ENCODE peak calls at places on chromosomes 3 and 15, in six cellular contexts. P is IMR-90, Q is trophoblast cell, H is mesendoderm, C is mesenchymal stem cell, U is H9. R is an unnamed sample.
A peak's percentile ranks its signal among the peaks of the same experiment; 100 is the strongest.

GRCh38 chr3:71537211-71537611 is 46.3 kb downstream of the FOXP1 start:
- DNase-seq in U (no peak), H (no peak), Q (peak; percentile 78), C (peak; percentile 97), P (peak; percentile 96), R (peak; percentile 21)

GRCh38 chr3:197154-197855 is 742 bp downstream of the CHL1 start:
- DNase-seq in U (peak; percentile 66), P (no peak), H (peak; percentile 19), C (no peak), Q (no peak), R (peak; percentile 40)

GRCh38 chr15:87860743-87861142 is 395.8 kb downstream of the NTRK3 start:
- DNase-seq in C (no peak), H (no peak), Q (no peak), U (no peak), P (no peak), R (no peak)

GRCh38 chr15:101813803-101814534 is 2.0 kb downstream of the OR4F15 start:
- DNase-seq in U (no peak), C (peak; percentile 84), H (no peak), Q (no peak), P (peak; percentile 88), R (no peak)

GRCh38 chr3:149342413-149343340 is 9.2 kb upstream of the TM4SF18 start:
- DNase-seq in C (peak; percentile 82), Q (no peak), H (no peak), U (no peak), P (peak; percentile 94), R (no peak)

GRCh38 chr15:62475595-62475994 is 310.5 kb upstream of the C2CD4B start:
- DNase-seq in H (no peak), U (no peak), Q (no peak), C (no peak), P (no peak), R (no peak)

GRCh38 chr3:113531826-113532697 is at the start of gene SIDT1:
- DNase-seq in P (no peak), C (peak; percentile 34), H (peak; percentile 10), U (peak; percentile 42), Q (no peak), R (peak; percentile 21)

GRCh38 chr15:73822998-73823397 is 50.4 kb upstream of the TBC1D21 start:
- DNase-seq in Q (no peak), H (peak; percentile 46), C (peak; percentile 34), P (peak; percentile 43), U (no peak), R (peak; percentile 32)

GRCh38 chr3:54914180-54914579 is 13.7 kb downstream of the LRTM1 start:
- DNase-seq in P (no peak), Q (no peak), U (no peak), H (no peak), C (no peak), R (no peak)

GRCh38 chr3:172218350-172219323 is 179.3 kb downstream of the FNDC3B start:
- DNase-seq in H (peak; percentile 57), C (peak; percentile 68), P (peak; percentile 29), U (no peak), Q (no peak), R (no peak)

GRCh38 chr15:78317145-78317836 is 17.9 kb upstream of the SKIC8 start:
- DNase-seq in H (no peak), U (no peak), P (no peak), Q (peak; percentile 22), C (peak; percentile 9), R (no peak)

GRCh38 chr3:188776447-188776846 is 395.3 kb upstream of the TPRG1 start:
- DNase-seq in H (peak; percentile 28), U (no peak), C (no peak), P (peak; percentile 21), Q (no peak), R (no peak)

GRCh38 chr15:66673410-66674322 is 28.4 kb upstream of the SMAD6 start:
- DNase-seq in P (no peak), U (peak; percentile 94), C (peak; percentile 60), H (peak; percentile 93), Q (no peak), R (peak; percentile 60)

GRCh38 chr15:66865622-66866611 is 163.9 kb downstream of the SMAD6 start:
- DNase-seq in Q (peak; percentile 92), C (no peak), H (peak; percentile 86), P (no peak), U (peak; percentile 20), R (no peak)

GRCh38 chr3:99747915-99748314 is 69.7 kb upstream of the CMSS1 start:
- DNase-seq in P (peak; percentile 32), U (no peak), C (peak; percentile 46), Q (peak; percentile 2), H (peak; percentile 25), R (peak; percentile 5)

GRCh38 chr3:141426404-141427034 is 58.2 kb downstream of the ZBTB38 start:
- DNase-seq in U (no peak), C (peak; percentile 84), P (peak; percentile 79), Q (no peak), H (peak; percentile 52), R (no peak)

GRCh38 chr3:129614435-129614834 is 8.0 kb upstream of the PLXND1 start:
- DNase-seq in Q (no peak), U (no peak), P (no peak), C (no peak), H (no peak), R (no peak)

GRCh38 chr3:69505770-69506407 is 120.0 kb upstream of the FRMD4B start:
- DNase-seq in C (peak; percentile 44), H (peak; percentile 93), P (no peak), U (no peak), Q (peak; percentile 28), R (no peak)

GRCh38 chr15:39700301-39700700 is 82.3 kb downstream of the FSIP1 start:
- DNase-seq in Q (no peak), H (no peak), U (no peak), P (no peak), C (no peak), R (no peak)

GRCh38 chr3:58388550-58389061 is 45.0 kb downstream of the PDHB start:
- DNase-seq in H (peak; percentile 51), Q (no peak), C (peak; percentile 77), P (peak; percentile 81), U (no peak), R (no peak)

GRCh38 chr3:58387650-58388546 is 45.7 kb downstream of the PDHB start:
- DNase-seq in P (no peak), Q (no peak), C (peak; percentile 14), H (no peak), U (no peak), R (no peak)

GRCh38 chr3:58394339-58394738 is 39.3 kb downstream of the PDHB start:
- DNase-seq in Q (no peak), U (no peak), H (no peak), P (no peak), C (no peak), R (no peak)

GRCh38 chr3:58392191-58392590 is 41.4 kb downstream of the PDHB start:
- DNase-seq in P (no peak), U (no peak), H (no peak), Q (no peak), C (peak; percentile 34), R (no peak)

GRCh38 chr3:58391156-58391865 is 42.3 kb downstream of the PDHB start:
- DNase-seq in U (no peak), C (peak; percentile 54), P (peak; percentile 15), Q (no peak), H (no peak), R (no peak)
- H3K4me2 ChIP-seq in U (no peak overlapping the region), C (no peak overlapping the region), P (no peak overlapping the region), Q (no peak overlapping the region), H (no peak overlapping the region), R (no peak overlapping the region)

DNA sequence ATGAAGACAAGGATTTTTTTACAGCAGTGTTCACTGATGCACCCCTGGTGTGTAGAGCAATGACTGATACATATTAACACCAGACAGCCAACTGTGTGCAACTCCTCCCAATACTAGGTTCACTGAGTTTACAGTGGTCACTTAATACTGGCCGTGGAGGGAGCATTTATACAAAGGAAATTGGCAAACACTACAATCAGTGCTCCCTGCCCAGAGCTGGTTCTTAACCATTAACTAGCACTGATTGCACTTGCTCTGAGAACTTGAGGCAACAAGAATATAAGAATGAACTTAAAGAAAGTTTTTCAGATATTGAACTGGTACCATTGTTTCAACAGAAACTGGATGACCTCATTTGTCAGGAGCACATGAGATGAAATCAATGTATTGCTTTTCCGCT is 110.6 kb downstream of the MAGI1 start:
- DNase-seq in C (no peak), P (no peak), Q (no peak), U (no peak), H (no peak), R (no peak)
- H3K18ac ChIP-seq in C (no peak overlapping the region), P (no peak overlapping the region), Q (no peak overlapping the region), U (no peak overlapping the region), H (no peak overlapping the region), R (no peak overlapping the region)

GRCh38 chr3:127674099-127674792 is 1.5 kb downstream of the ABTB1 start:
- DNase-seq in U (no peak), Q (no peak), C (no peak), P (no peak), H (no peak), R (no peak)

GRCh38 chr3:127673191-127674098 is 693 bp downstream of the ABTB1 start:
- DNase-seq in C (peak; percentile 68), H (no peak), Q (peak; percentile 50), P (peak; percentile 57), U (peak; percentile 39), R (no peak)

GRCh38 chr3:127670761-127671522 is 1.8 kb upstream of the ABTB1 start:
- DNase-seq in Q (no peak), U (no peak), C (no peak), P (no peak), H (no peak), R (no peak)

GRCh38 chr3:127671523-127672428 is 976 bp upstream of the ABTB1 start:
- DNase-seq in C (no peak), P (no peak), H (no peak), Q (no peak), U (no peak), R (no peak)

DNA sequence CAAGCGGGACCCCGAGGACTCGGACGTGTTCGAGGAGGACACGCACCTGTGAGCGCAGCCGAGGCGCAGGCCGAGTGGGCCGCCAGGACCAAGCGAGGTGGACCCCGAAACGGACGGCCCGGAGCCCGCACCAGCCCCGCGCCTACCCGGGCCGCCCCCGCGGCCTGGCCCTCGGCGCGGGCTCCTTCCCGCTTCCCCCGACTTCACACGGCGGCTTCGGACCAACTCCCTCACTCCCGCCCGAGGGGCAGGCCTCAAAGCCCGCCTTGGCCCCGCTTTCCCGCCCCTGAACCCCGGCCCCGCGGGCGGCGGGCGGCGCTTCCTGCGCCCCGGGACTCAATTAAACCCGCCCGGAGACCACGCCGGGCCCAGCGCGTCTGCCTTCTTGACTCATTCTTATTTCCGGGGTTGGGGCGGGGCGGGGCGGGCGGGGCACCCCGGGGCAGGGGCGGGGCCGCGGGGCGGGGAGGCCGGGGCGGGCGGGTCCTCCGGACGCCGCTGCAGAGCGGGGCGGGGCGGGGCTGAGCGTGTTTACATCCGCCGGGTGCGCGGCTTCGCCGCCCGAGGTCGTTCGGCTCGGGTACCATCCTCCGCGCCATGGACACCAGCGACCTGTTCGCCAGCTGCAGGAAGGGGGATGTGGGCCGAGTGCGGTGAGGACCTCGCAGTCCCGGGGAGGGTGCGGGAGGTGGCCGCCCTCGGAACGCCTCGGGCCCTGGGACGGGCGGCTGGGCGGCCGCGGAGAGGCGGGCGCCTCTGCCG is at the start of gene ABTB1:
- DNase-seq in Q (peak; percentile 65), U (peak; percentile 86), H (peak; percentile 83), P (peak; percentile 58), C (peak; percentile 75), R (peak; percentile 65)
- H4K8ac ChIP-seq in Q (peak within 1 kb of the TSS; percentile 94), U (no peak within 1 kb of the TSS), H (no peak within 1 kb of the TSS), P (peak within 1 kb of the TSS; percentile 99), C (peak within 1 kb of the TSS; percentile 98), R (peak within 1 kb of the TSS; percentile 82)

GRCh38 chr3:122646146-122646988 is 34.3 kb upstream of the PARP14 start:
- DNase-seq in Q (no peak), U (no peak), H (no peak), P (no peak), C (no peak), R (no peak)
- H3K4me2 ChIP-seq in Q (no peak overlapping the region), U (no peak overlapping the region), H (no peak overlapping the region), P (no peak overlapping the region), C (no peak overlapping the region), R (no peak overlapping the region)

GRCh38 chr3:179653106-179653776 is 401 bp downstream of the USP13 start:
- DNase-seq in P (peak; percentile 82), Q (peak; percentile 94), C (peak; percentile 89), H (peak; percentile 93), U (peak; percentile 72), R (peak; percentile 71)
- H3K18ac ChIP-seq in P (peak overlapping the region; percentile 62), Q (no peak overlapping the region), C (peak overlapping the region; percentile 73), H (peak overlapping the region; percentile 96), U (peak overlapping the region; percentile 100), R (peak overlapping the region; percentile 100)

R was measured in neuronal stem cell.